ENCODE peak calls at places on chromosome 12, in six cellular contexts. W, O, Z, J, D and A are unnamed samples.

GRCh38 chr12:62924084-62924483 is 10.9 kb downstream of the PPM1H start:
- DNase-seq in J (no peak), D (no peak), W (no peak), Z (no peak), O (no peak), A (no peak)

GRCh38 chr12:2113501-2113912 is 60.7 kb downstream of the CACNA1C start:
- DNase-seq in J (no peak), O (no peak), D (no peak), W (no peak), Z (no peak), A (no peak)

GRCh38 chr12:64825143-64826011 is 930 bp downstream of the TBC1D30 start:
- DNase-seq in O (no peak), D (no peak), W (no peak), Z (peak; percentile 75), J (no peak), A (no peak)

GRCh38 chr12:12890492-12890814 is 909 bp upstream of the GPRC5A start:
- DNase-seq in Z (no peak), O (no peak), W (no peak), D (no peak), J (no peak), A (no peak)

GRCh38 chr12:124456652-124457152 is 110.7 kb downstream of the NCOR2 start:
- DNase-seq in W (no peak), D (no peak), J (no peak), O (peak; percentile 72), Z (no peak), A (peak; percentile 68)

GRCh38 chr12:75812341-75813018 is 219.1 kb downstream of the PHLDA1 start:
- DNase-seq in J (no peak), D (no peak), Z (peak; percentile 53), O (no peak), W (no peak), A (no peak)

GRCh38 chr12:117750657-117751056 is 218.1 kb downstream of the KSR2 start:
- DNase-seq in W (no peak), D (no peak), O (no peak), J (no peak), Z (peak; percentile 3), A (no peak)

GRCh38 chr12:10016881-10017280 is 6.5 kb downstream of the CLEC12B start:
- DNase-seq in D (no peak), Z (no peak), J (peak; percentile 11), O (no peak), W (no peak), A (no peak)

GRCh38 chr12:76020281-76020680 is 11.3 kb downstream of the PHLDA1 start:
- DNase-seq in W (no peak), D (no peak), Z (peak; percentile 84), J (peak; percentile 69), O (peak; percentile 50), A (peak; percentile 78)

GRCh38 chr12:123085046-123085445 is 65.8 kb downstream of the PITPNM2 start:
- DNase-seq in W (no peak), Z (no peak), J (no peak), O (no peak), D (no peak), A (no peak)

GRCh38 chr12:92928962-92929915 is at the start of gene EEA1:
- DNase-seq in W (peak; percentile 82), O (peak; percentile 99), J (peak; percentile 94), D (peak; percentile 98), Z (peak; percentile 100), A (peak; percentile 95)

GRCh38 chr12:121223283-121223946 is 13.5 kb downstream of the P2RX4 start:
- DNase-seq in Z (peak; percentile 88), D (peak; percentile 76), W (no peak), O (no peak), J (peak; percentile 5), A (peak; percentile 36)

GRCh38 chr12:113862570-113863454 is 103.3 kb downstream of the RBM19 start:
- DNase-seq in O (no peak), Z (peak; percentile 83), W (no peak), D (no peak), J (peak; percentile 75), A (no peak)

GRCh38 chr12:10753066-10753465 is 29.9 kb upstream of the YBX3 start:
- DNase-seq in W (no peak), D (no peak), Z (no peak), O (no peak), J (peak; percentile 31), A (no peak)

GRCh38 chr12:22658214-22658613 is 33.2 kb downstream of the ETNK1 start:
- DNase-seq in O (no peak), J (peak; percentile 75), W (no peak), Z (no peak), D (no peak), A (no peak)

GRCh38 chr12:67827820-67828383 is 161.3 kb upstream of the IFNG-AS1 start:
- DNase-seq in O (no peak), Z (no peak), W (no peak), D (peak; percentile 47), J (peak; percentile 98), A (no peak)

GRCh38 chr12:120039711-120040110 is 50.7 kb downstream of the BICDL1 start:
- DNase-seq in W (no peak), O (no peak), D (no peak), J (no peak), Z (no peak), A (no peak)

GRCh38 chr12:64780220-64780530 is 21.0 kb upstream of the GNS start:
- DNase-seq in D (no peak), Z (no peak), J (no peak), W (no peak), O (no peak), A (no peak)

GRCh38 chr12:97283297-97283696 is 179.3 kb upstream of the RMST start:
- DNase-seq in J (no peak), Z (peak; percentile 81), D (no peak), O (no peak), W (no peak), A (no peak)

GRCh38 chr12:102879144-102879763 is 37.8 kb downstream of the PAH start:
- DNase-seq in W (no peak), O (peak; percentile 52), J (peak; percentile 31), Z (peak; percentile 89), D (no peak), A (no peak)

GRCh38 chr12:11580125-11580751 is 69.2 kb upstream of the ETV6 start:
- DNase-seq in O (peak; percentile 55), Z (no peak), W (no peak), D (no peak), J (peak; percentile 39), A (no peak)

GRCh38 chr12:133107121-133107520 is 23.0 kb downstream of the ZNF891 start:
- DNase-seq in D (no peak), O (no peak), J (no peak), W (no peak), Z (no peak), A (no peak)

GRCh38 chr12:15151141-15152091 is 69.8 kb downstream of the RERG start:
- DNase-seq in J (peak; percentile 38), D (no peak), W (no peak), O (no peak), Z (no peak), A (no peak)

GRCh38 chr12:9107542-9107873 is 8.2 kb downstream of the A2M start:
- DNase-seq in J (no peak), W (no peak), O (no peak), D (no peak), Z (no peak), A (no peak)

GRCh38 chr12:45231515-45232145 is 15.7 kb downstream of the ANO6 start:
- DNase-seq in J (peak; percentile 27), O (no peak), D (no peak), Z (no peak), W (no peak), A (no peak)

DNA sequence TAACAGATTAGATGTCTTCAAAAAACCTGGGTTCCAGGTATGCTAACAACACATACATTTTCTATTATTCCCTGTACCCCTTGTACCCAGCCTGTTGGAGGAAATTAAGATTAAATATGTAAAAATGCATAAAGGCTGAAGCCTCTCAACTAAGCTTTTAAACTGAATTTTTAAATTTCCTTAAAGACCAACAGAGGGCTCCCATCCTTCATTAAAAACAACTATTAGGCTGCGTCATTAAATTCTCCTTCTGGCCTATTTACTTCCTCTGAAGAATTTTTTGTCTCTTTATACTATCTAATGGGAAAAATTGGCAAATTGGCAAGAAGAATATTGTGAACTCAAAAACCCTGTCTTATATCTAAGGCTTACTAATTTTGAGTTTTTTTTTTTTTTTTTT is 21.8 kb downstream of the SENP1 start:
- DNase-seq in W (no peak), D (no peak), O (no peak), J (no peak), Z (no peak), A (no peak)
- TF ChIP-seq CTCF in W (peak; percentile 46), D (no peak), O (peak; percentile 25), J (peak; percentile 5), Z (peak; percentile 66), A (no peak)

GRCh38 chr12:57887631-57888406 is 41.3 kb upstream of the CTDSP2 start:
- DNase-seq in Z (peak; percentile 76), J (peak; percentile 40), W (no peak), D (no peak), O (no peak), A (no peak)
- H3K4me3 ChIP-seq in Z (no peak overlapping the region), J (peak overlapping the region; percentile 15), W (peak overlapping the region; percentile 54), D (no peak overlapping the region), O (peak overlapping the region; percentile 14), A (no peak overlapping the region)

GRCh38 chr12:52766351-52767019 is 10.7 kb downstream of the KRT76 start:
- DNase-seq in D (no peak), J (no peak), O (no peak), Z (no peak), W (no peak), A (no peak)

GRCh38 chr12:52765702-52766101 is 11.4 kb downstream of the KRT76 start:
- DNase-seq in J (no peak), Z (no peak), O (no peak), W (no peak), D (no peak), A (no peak)

GRCh38 chr12:52761802-52762201 is 15.3 kb downstream of the KRT76 start:
- DNase-seq in Z (no peak), W (no peak), O (no peak), J (no peak), D (no peak), A (no peak)

GRCh38 chr12:52763036-52763659 is 14.0 kb downstream of the KRT76 start:
- DNase-seq in D (no peak), Z (no peak), J (no peak), O (no peak), W (no peak), A (no peak)

GRCh38 chr12:52763991-52764390 is 13.2 kb downstream of the KRT76 start:
- DNase-seq in J (no peak), Z (no peak), W (no peak), O (no peak), D (no peak), A (no peak)
- TF ChIP-seq CTCF in J (no peak), Z (no peak), W (no peak), O (no peak), D (no peak), A (no peak)

GRCh38 chr12:104703372-104703771 is 246.6 kb downstream of the CHST11 start:
- DNase-seq in W (no peak), D (no peak), O (no peak), Z (peak; percentile 68), J (no peak), A (no peak)

GRCh38 chr12:104704224-104704623 is 247.5 kb downstream of the CHST11 start:
- DNase-seq in J (no peak), O (no peak), W (no peak), Z (peak; percentile 90), D (no peak), A (no peak)

GRCh38 chr12:104701301-104701700 is 244.6 kb downstream of the CHST11 start:
- DNase-seq in W (no peak), Z (no peak), J (no peak), O (no peak), D (no peak), A (no peak)

GRCh38 chr12:104701756-104702155 is 245.0 kb downstream of the CHST11 start:
- DNase-seq in D (no peak), O (no peak), J (no peak), Z (no peak), W (no peak), A (no peak)

GRCh38 chr12:104702565-104703139 is 245.9 kb downstream of the CHST11 start:
- DNase-seq in J (peak; percentile 57), Z (peak; percentile 59), W (peak; percentile 16), D (no peak), O (no peak), A (no peak)
- H3K4me3 ChIP-seq in J (no peak overlapping the region), Z (no peak overlapping the region), W (peak overlapping the region; percentile 12), D (no peak overlapping the region), O (no peak overlapping the region), A (no peak overlapping the region)